ENCODE peak calls at places on chromosomes 5 and 9, in eight cellular contexts. N, Z, D, K, U, X, H and G are unnamed samples.

GRCh38 chr5:58450018-58450417 is 9.9 kb downstream of the PLK2 start:
- DNase-seq in N (no peak), Z (no peak), D (peak; percentile 41), K (no peak), U (no peak), X (no peak), H (no peak), G (no peak)

GRCh38 chr9:130471411-130472183 is 26.8 kb downstream of the ASS1 start:
- DNase-seq in N (no peak), Z (no peak), D (no peak), K (no peak), U (no peak), X (no peak), H (no peak), G (no peak)

GRCh38 chr9:114824130-114824529 is 18.3 kb upstream of the TNFSF15 start:
- DNase-seq in N (no peak), Z (no peak), D (peak; percentile 65), K (no peak), U (peak; percentile 78), X (no peak), H (no peak), G (no peak)

GRCh38 chr5:180345186-180345585 is 8.0 kb downstream of the GFPT2 start:
- DNase-seq in N (no peak), Z (no peak), D (no peak), K (no peak), U (no peak), X (no peak), H (no peak), G (no peak)

GRCh38 chr5:165673499-165673898 is 2168.1 kb downstream of the MAT2B start:
- DNase-seq in N (no peak), Z (no peak), D (no peak), K (no peak), U (no peak), X (no peak), H (no peak), G (no peak)

GRCh38 chr5:176413255-176413565 is 3.1 kb downstream of the CLTB start:
- DNase-seq in N (no peak), Z (no peak), D (peak; percentile 64), K (no peak), U (peak; percentile 55), X (no peak), H (no peak), G (no peak)

GRCh38 chr5:73507062-73507461 is 8.8 kb downstream of the BTF3 start:
- DNase-seq in N (no peak), Z (no peak), D (no peak), K (no peak), U (peak; percentile 41), X (no peak), H (no peak), G (no peak)

GRCh38 chr9:34957492-34958410 is at the start of gene PHF24:
- DNase-seq in N (peak; percentile 14), Z (no peak), D (peak; percentile 62), K (peak; percentile 20), U (no peak), X (no peak), H (no peak), G (peak; percentile 20)

GRCh38 chr9:83433841-83434240 is 104.4 kb downstream of the FRMD3 start:
- DNase-seq in N (no peak), Z (no peak), D (no peak), K (no peak), U (no peak), X (no peak), H (no peak), G (no peak)

GRCh38 chr5:142618125-142618524 is 67.8 kb downstream of the FGF1 start:
- DNase-seq in N (no peak), Z (no peak), D (peak; percentile 87), K (no peak), U (peak; percentile 77), X (no peak), H (no peak), G (no peak)

GRCh38 chr5:4576161-4576748 is 563.9 kb upstream of the ADAMTS16 start:
- DNase-seq in N (no peak), Z (no peak), D (peak; percentile 13), K (no peak), U (no peak), X (no peak), H (no peak), G (no peak)

GRCh38 chr5:27472875-27473274 is 434.5 kb upstream of the CDH9 start:
- DNase-seq in N (peak; percentile 48), Z (no peak), D (peak; percentile 21), K (no peak), U (no peak), X (no peak), H (no peak), G (no peak)

GRCh38 chr5:154444559-154445421 is 1.0 kb upstream of the SAP30L start:
- DNase-seq in N (peak; percentile 37), Z (no peak), D (peak; percentile 47), K (no peak), U (peak; percentile 5), X (peak; percentile 64), H (no peak), G (peak; percentile 49)

GRCh38 chr9:17810728-17811634 is 232.1 kb downstream of the SH3GL2 start:
- DNase-seq in N (peak; percentile 50), Z (no peak), D (peak; percentile 84), K (no peak), U (peak; percentile 79), X (no peak), H (no peak), G (no peak)

GRCh38 chr9:1005043-1005667 is 28.7 kb downstream of the DMRT3 start:
- DNase-seq in N (peak; percentile 91), Z (no peak), D (peak; percentile 79), K (no peak), U (peak; percentile 49), X (no peak), H (no peak), G (no peak)

GRCh38 chr9:38079410-38080105 is 10.5 kb upstream of the SHB start:
- DNase-seq in N (no peak), Z (peak; percentile 54), D (peak; percentile 50), K (no peak), U (peak; percentile 24), X (no peak), H (no peak), G (no peak)

GRCh38 chr9:28464817-28465216 is 891.5 kb upstream of the C9orf72 start:
- DNase-seq in N (no peak), Z (no peak), D (no peak), K (no peak), U (no peak), X (no peak), H (no peak), G (no peak)
- H3K27ac ChIP-seq in N (no peak overlapping the region), Z (no peak overlapping the region), D (no peak overlapping the region), K (no peak overlapping the region), U (no peak overlapping the region), X (no peak overlapping the region), H (no peak overlapping the region), G (no peak overlapping the region)

GRCh38 chr5:1944408-1944807 is 61.7 kb upstream of the IRX4 start:
- DNase-seq in N (no peak), Z (no peak), D (no peak), K (no peak), U (no peak), X (no peak), H (no peak), G (no peak)
- H3K27me3 ChIP-seq in N (no peaks in the 10 kb centered on the region), Z (peaks cover 8% of the 10 kb centered on the region), D (no peaks in the 10 kb centered on the region), K (no peaks in the 10 kb centered on the region), U (no peaks in the 10 kb centered on the region), X (no peaks in the 10 kb centered on the region), H (peaks cover 2% of the 10 kb centered on the region), G (peaks cover 3% of the 10 kb centered on the region)

GRCh38 chr5:32222723-32223470 is 48.8 kb upstream of the GOLPH3 start:
- DNase-seq in N (no peak), Z (no peak), D (no peak), K (no peak), U (no peak), X (no peak), H (no peak), G (no peak)

GRCh38 chr5:32225445-32225844 is 51.3 kb upstream of the GOLPH3 start:
- DNase-seq in N (no peak), Z (no peak), D (peak; percentile 40), K (no peak), U (peak; percentile 83), X (no peak), H (no peak), G (no peak)

GRCh38 chr5:32229586-32229985 is 55.5 kb upstream of the GOLPH3 start:
- DNase-seq in N (no peak), Z (no peak), D (no peak), K (no peak), U (no peak), X (no peak), H (no peak), G (no peak)

GRCh38 chr5:32228816-32229215 is 54.7 kb upstream of the GOLPH3 start:
- DNase-seq in N (no peak), Z (no peak), D (no peak), K (no peak), U (no peak), X (no peak), H (no peak), G (no peak)

GRCh38 chr5:32223972-32224608 is 50.0 kb upstream of the GOLPH3 start:
- DNase-seq in N (peak; percentile 97), Z (no peak), D (peak; percentile 77), K (no peak), U (peak; percentile 63), X (no peak), H (no peak), G (no peak)
- H3K27ac ChIP-seq in N (peak overlapping the region; percentile 40), Z (peak overlapping the region; percentile 38), D (peak overlapping the region; percentile 38), K (no peak overlapping the region), U (no peak overlapping the region), X (no peak overlapping the region), H (no peak overlapping the region), G (no peak overlapping the region)

GRCh38 chr9:137164370-137165249 is 5.2 kb downstream of the LRRC26 start:
- DNase-seq in N (no peak), Z (no peak), D (no peak), K (no peak), U (no peak), X (no peak), H (no peak), G (no peak)
- H3K27me3 ChIP-seq in N (peaks cover 34% of the 10 kb centered on the region), Z (peaks cover 99% of the 10 kb centered on the region), D (peaks cover 45% of the 10 kb centered on the region), K (peaks cover 4% of the 10 kb centered on the region), U (peaks cover 44% of the 10 kb centered on the region), X (peaks cover 74% of the 10 kb centered on the region), H (peaks cover 16% of the 10 kb centered on the region), G (peaks cover 23% of the 10 kb centered on the region)

GRCh38 chr5:34699155-34700077 is 43.3 kb downstream of the RAI14 start:
- DNase-seq in N (peak; percentile 84), Z (no peak), D (no peak), K (no peak), U (no peak), X (no peak), H (no peak), G (no peak)
- H3K27ac ChIP-seq in N (no peak overlapping the region), Z (peak overlapping the region; percentile 53), D (no peak overlapping the region), K (no peak overlapping the region), U (no peak overlapping the region), X (no peak overlapping the region), H (no peak overlapping the region), G (peak overlapping the region; percentile 46)

DNA sequence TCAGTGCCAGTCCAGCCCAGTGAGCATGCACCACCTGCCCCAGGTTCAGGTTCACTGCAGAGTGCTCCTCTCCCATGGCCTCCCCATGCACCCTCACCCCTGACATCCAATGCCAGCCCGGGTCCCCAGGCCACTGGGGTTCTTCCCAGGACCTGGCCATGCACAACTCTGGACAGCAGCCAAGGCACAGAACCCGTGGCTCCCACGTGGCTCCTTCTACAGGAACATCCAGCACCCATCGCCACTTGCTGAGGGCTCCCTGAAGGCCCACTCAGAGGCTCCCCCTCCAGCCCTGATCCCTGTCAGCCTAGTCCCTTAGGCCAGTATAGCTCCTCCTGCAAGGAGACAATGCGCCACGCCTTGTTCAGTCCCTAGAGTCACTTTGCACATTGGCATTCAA is 110.8 kb downstream of the IRX2 start:
- DNase-seq in N (no peak), Z (no peak), D (no peak), K (no peak), U (no peak), X (no peak), H (no peak), G (no peak)
- H3K27me3 ChIP-seq in N (no peaks in the 10 kb centered on the region), Z (no peaks in the 10 kb centered on the region), D (no peaks in the 10 kb centered on the region), K (no peaks in the 10 kb centered on the region), U (no peaks in the 10 kb centered on the region), X (no peaks in the 10 kb centered on the region), H (no peaks in the 10 kb centered on the region), G (no peaks in the 10 kb centered on the region)